ENCODE peak calls at places on chromosomes 4 and X, in four cellular contexts. U, E, S and P are unnamed samples.

GRCh38 chr4:1611501-1611870 is 72.6 kb downstream of the FAM53A start:
- DNase-seq in U (no peak), E (no peak), S (no peak), P (no peak)

GRCh38 chr4:3711183-3712111 is 54.7 kb upstream of the ADRA2C start:
- DNase-seq in U (no peak), E (no peak), S (no peak), P (no peak)

GRCh38 chr4:173642509-173642908 is 112.5 kb upstream of the HAND2 start:
- DNase-seq in U (no peak), E (no peak), S (no peak), P (no peak)

GRCh38 chrX:47497274-47497673 is 14.3 kb upstream of the ZNF41 start:
- DNase-seq in U (no peak), E (peak; percentile 30), S (no peak), P (no peak)

GRCh38 chr4:14110407-14110806 is 482.9 kb upstream of the BOD1L1 start:
- DNase-seq in U (no peak), E (no peak), S (no peak), P (no peak)

GRCh38 chrX:41664307-41665299 is 24.2 kb upstream of the GPR34 start:
- DNase-seq in U (no peak), E (no peak), S (no peak), P (no peak)

GRCh38 chrX:152810403-152810802 is 20.2 kb downstream of the CETN2 start:
- DNase-seq in U (no peak), E (peak; percentile 64), S (no peak), P (peak; percentile 12)

GRCh38 chr4:41202356-41202755 is 12.0 kb downstream of the APBB2 start:
- DNase-seq in U (no peak), E (no peak), S (no peak), P (no peak)

GRCh38 chr4:79576480-79576803 is 168.4 kb upstream of the GK2 start:
- DNase-seq in U (peak; percentile 21), E (peak; percentile 48), S (peak; percentile 11), P (no peak)

GRCh38 chr4:8856835-8857590 is 14.6 kb downstream of the HMX1 start:
- DNase-seq in U (no peak), E (no peak), S (no peak), P (peak; percentile 54)

GRCh38 chr4:166128452-166128851 is 255.4 kb downstream of the TLL1 start:
- DNase-seq in U (no peak), E (no peak), S (no peak), P (no peak)

GRCh38 chr4:139484861-139485311 is 31.0 kb downstream of the RAB33B start:
- DNase-seq in U (no peak), E (no peak), S (no peak), P (no peak)
- TF ChIP-seq FOXJ3 in U (no peak), E (no peak), S (no peak), P (no peak)

GRCh38 chrX:103211012-103211715 is 3.7 kb upstream of the BEX4 start:
- DNase-seq in U (peak; percentile 25), E (peak; percentile 60), S (no peak), P (peak; percentile 22)
- TF ChIP-seq FOXJ3 in U (no peak), E (no peak), S (no peak), P (no peak)

DNA sequence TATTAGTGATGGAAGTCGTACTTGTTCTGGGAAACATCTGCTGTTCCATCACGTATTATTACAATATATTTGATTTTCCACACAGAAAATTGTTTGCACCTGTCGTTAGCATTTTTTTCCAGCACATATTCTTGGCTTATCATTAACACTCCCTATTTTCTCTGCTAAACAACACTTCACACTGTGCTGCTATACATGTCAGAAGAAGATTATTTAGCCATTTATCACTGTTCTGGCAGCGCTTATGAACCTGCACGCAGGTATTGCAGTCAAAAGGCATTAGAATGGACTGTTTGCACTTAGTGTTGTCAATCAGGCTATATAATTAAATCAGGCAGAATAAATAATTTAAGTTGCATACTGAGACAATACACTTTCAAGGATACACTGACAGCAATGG is 218.6 kb downstream of the CHM start:
- DNase-seq in U (no peak), E (no peak), S (no peak), P (no peak)
- TF ChIP-seq FOXJ3 in U (no peak), E (no peak), S (no peak), P (no peak)

GRCh38 chr4:87848622-87849351 is 16.0 kb downstream of the MEPE start:
- DNase-seq in U (peak; percentile 47), E (peak; percentile 58), S (peak; percentile 37), P (peak; percentile 42)
- TF ChIP-seq FOXJ3 in U (no peak), E (no peak), S (no peak), P (no peak)